ENCODE peak calls at places on chromosomes 1 and 21, in four cellular contexts. One of them, this sample, is unnamed.

GRCh38 chr21:44455524-44456206 is 355 bp downstream of the LRRC3 start:
- DNase-seq in heart right ventricle: peak; percentile 63
- DNase-seq in colonic mucosa: peak; percentile 60
- DNase-seq in left ventricle myocardium inferior: peak; percentile 61
- DNase-seq in this sample: no peak

GRCh38 chr1:68188060-68188538 is 44.2 kb downstream of the WLS start:
- DNase-seq in heart right ventricle: no peak
- DNase-seq in colonic mucosa: no peak
- DNase-seq in left ventricle myocardium inferior: no peak
- DNase-seq in this sample: no peak

GRCh38 chr1:18927082-18927653 is 24.8 kb upstream of the ALDH4A1 start:
- DNase-seq in heart right ventricle: no peak
- DNase-seq in colonic mucosa: no peak
- DNase-seq in left ventricle myocardium inferior: no peak
- DNase-seq in this sample: no peak

GRCh38 chr21:38380391-38381137 is 117.7 kb downstream of the ERG start:
- DNase-seq in heart right ventricle: no peak
- DNase-seq in colonic mucosa: no peak
- DNase-seq in left ventricle myocardium inferior: no peak
- DNase-seq in this sample: no peak

GRCh38 chr1:28736450-28737244 is at the start of gene YTHDF2:
- DNase-seq in heart right ventricle: peak; percentile 99
- DNase-seq in colonic mucosa: peak; percentile 97
- DNase-seq in left ventricle myocardium inferior: peak; percentile 98
- DNase-seq in this sample: peak; percentile 82

GRCh38 chr1:156120318-156120717 is 5.8 kb downstream of the LMNA start:
- DNase-seq in heart right ventricle: no peak
- DNase-seq in colonic mucosa: no peak
- DNase-seq in left ventricle myocardium inferior: no peak
- DNase-seq in this sample: no peak

GRCh38 chr1:143748906-143749305 is 222.9 kb downstream of the FAM72C start:
- DNase-seq in heart right ventricle: no peak
- DNase-seq in colonic mucosa: no peak
- DNase-seq in left ventricle myocardium inferior: no peak
- DNase-seq in this sample: no peak

GRCh38 chr1:225866061-225866844 is 15.9 kb downstream of the TMEM63A start:
- DNase-seq in heart right ventricle: no peak
- DNase-seq in colonic mucosa: no peak
- DNase-seq in left ventricle myocardium inferior: no peak
- DNase-seq in this sample: no peak

GRCh38 chr1:41312991-41313645 is 48.1 kb upstream of the FOXO6 start:
- DNase-seq in heart right ventricle: no peak
- DNase-seq in colonic mucosa: no peak
- DNase-seq in left ventricle myocardium inferior: no peak
- DNase-seq in this sample: no peak

GRCh38 chr1:216910081-216910840 is 187.0 kb upstream of the ESRRG start:
- DNase-seq in heart right ventricle: no peak
- DNase-seq in colonic mucosa: no peak
- DNase-seq in left ventricle myocardium inferior: no peak
- DNase-seq in this sample: no peak

GRCh38 chr1:61387829-61388228 is 305.5 kb downstream of the NFIA start:
- DNase-seq in heart right ventricle: no peak
- DNase-seq in colonic mucosa: no peak
- DNase-seq in left ventricle myocardium inferior: no peak
- DNase-seq in this sample: no peak

GRCh38 chr1:26541816-26542711 is 12.5 kb downstream of the RPS6KA1 start:
- DNase-seq in heart right ventricle: peak; percentile 67
- DNase-seq in colonic mucosa: peak; percentile 66
- DNase-seq in left ventricle myocardium inferior: peak; percentile 73
- DNase-seq in this sample: no peak

GRCh38 chr1:41784516-41785279 is 134.0 kb downstream of the HIVEP3 start:
- DNase-seq in heart right ventricle: no peak
- DNase-seq in colonic mucosa: no peak
- DNase-seq in left ventricle myocardium inferior: no peak
- DNase-seq in this sample: no peak

GRCh38 chr1:210328032-210328745 is 513 bp upstream of the HHAT start:
- DNase-seq in heart right ventricle: no peak
- DNase-seq in colonic mucosa: peak; percentile 40
- DNase-seq in left ventricle myocardium inferior: no peak
- DNase-seq in this sample: no peak

DNA sequence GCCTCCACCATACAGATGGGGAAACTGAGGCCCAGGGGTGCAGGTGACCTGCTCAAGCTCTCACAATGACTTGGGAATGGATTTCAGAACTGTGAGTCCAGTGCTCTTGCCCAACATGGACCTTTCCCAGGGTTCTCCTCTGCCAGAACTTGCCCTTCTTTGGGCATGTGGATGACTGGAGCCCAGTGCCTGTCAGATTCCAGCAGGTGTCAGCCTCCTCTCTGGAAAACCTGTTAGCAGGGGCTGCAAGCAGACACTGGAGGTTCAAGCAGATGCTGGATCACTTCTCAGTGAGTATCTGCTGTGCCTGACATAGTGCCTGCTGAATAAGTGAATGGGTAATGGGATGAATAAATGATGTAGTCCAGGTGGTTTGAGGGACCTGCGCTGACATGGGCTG is 314.2 kb upstream of the POU3F1 start:
- DNase-seq in heart right ventricle: no peak
- DNase-seq in colonic mucosa: no peak
- DNase-seq in left ventricle myocardium inferior: no peak
- DNase-seq in this sample: no peak
- TF ChIP-seq CTCF in heart right ventricle: no peak
- TF ChIP-seq CTCF in colonic mucosa: no peak
- TF ChIP-seq CTCF in left ventricle myocardium inferior: no peak
- TF ChIP-seq CTCF in this sample: no peak

GRCh38 chr1:2556277-2557145 is at the start of gene TNFRSF14:
- DNase-seq in heart right ventricle: peak; percentile 55
- DNase-seq in colonic mucosa: peak; percentile 84
- DNase-seq in left ventricle myocardium inferior: no peak
- DNase-seq in this sample: no peak
- TF ChIP-seq CTCF in heart right ventricle: no peak
- TF ChIP-seq CTCF in colonic mucosa: no peak
- TF ChIP-seq CTCF in left ventricle myocardium inferior: peak; percentile 9
- TF ChIP-seq CTCF in this sample: no peak

GRCh38 chr1:119541389-119541788 is 34.4 kb downstream of the HSD3B1 start:
- DNase-seq in heart right ventricle: no peak
- DNase-seq in colonic mucosa: no peak
- DNase-seq in left ventricle myocardium inferior: no peak
- DNase-seq in this sample: no peak
- TF ChIP-seq CTCF in heart right ventricle: no peak
- TF ChIP-seq CTCF in colonic mucosa: no peak
- TF ChIP-seq CTCF in left ventricle myocardium inferior: no peak
- TF ChIP-seq CTCF in this sample: no peak

DNA sequence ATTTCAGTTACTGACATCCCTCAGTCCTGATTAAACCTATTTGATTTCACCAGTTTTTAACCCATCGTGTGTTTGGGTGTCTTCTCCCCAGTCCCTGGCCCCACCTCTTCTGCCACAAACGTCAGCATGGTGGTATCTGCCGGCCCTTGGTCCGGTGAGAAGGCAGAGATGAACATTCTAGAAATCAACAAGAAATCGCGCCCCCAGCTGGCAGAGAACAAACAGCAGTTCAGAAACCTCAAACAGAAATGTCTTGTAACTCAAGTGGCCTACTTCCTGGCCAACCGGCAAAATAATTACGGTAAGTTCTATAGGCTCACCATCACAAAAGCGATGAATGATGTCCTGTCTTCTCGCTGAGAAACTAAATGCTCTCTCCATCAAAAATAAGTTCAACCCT is 28.7 kb downstream of the NBPF3 start:
- DNase-seq in heart right ventricle: no peak
- DNase-seq in colonic mucosa: no peak
- DNase-seq in left ventricle myocardium inferior: no peak
- DNase-seq in this sample: no peak
- TF ChIP-seq CTCF in heart right ventricle: peak; percentile 16
- TF ChIP-seq CTCF in colonic mucosa: no peak
- TF ChIP-seq CTCF in left ventricle myocardium inferior: peak; percentile 26
- TF ChIP-seq CTCF in this sample: peak; percentile 47

GRCh38 chr1:43934986-43935324 is 1.4 kb downstream of the ARTN start:
- DNase-seq in heart right ventricle: no peak
- DNase-seq in colonic mucosa: no peak
- DNase-seq in left ventricle myocardium inferior: no peak
- DNase-seq in this sample: no peak
- TF ChIP-seq CTCF in heart right ventricle: no peak
- TF ChIP-seq CTCF in colonic mucosa: no peak
- TF ChIP-seq CTCF in left ventricle myocardium inferior: no peak
- TF ChIP-seq CTCF in this sample: no peak

This sample was measured in HFF-Myc.